ENCODE peak calls at places on chromosomes 3 and 15, in four cellular contexts. H is HCT116, W is H1, R is K562. V is an unnamed sample.

GRCh38 chr3:194976049-194976451 is 290.4 kb downstream of the FAM43A start:
- DNase-seq in H (no peak), W (peak; percentile 24), R (no peak), V (no peak)

GRCh38 chr15:45790325-45790943 is 155.6 kb downstream of the SQOR start:
- DNase-seq in H (peak; percentile 6), W (no peak), R (no peak), V (peak; percentile 14)

GRCh38 chr3:158683216-158683975 is 10.9 kb upstream of the LXN start:
- DNase-seq in H (no peak), W (no peak), R (no peak), V (no peak)

GRCh38 chr15:77001966-77002365 is 7.0 kb downstream of the PSTPIP1 start:
- DNase-seq in H (no peak), W (no peak), R (no peak), V (no peak)

GRCh38 chr3:66133050-66133757 is 87.6 kb upstream of the SLC25A26 start:
- DNase-seq in H (no peak), W (no peak), R (no peak), V (peak; percentile 16)

GRCh38 chr3:138774529-138775253 is 60.0 kb downstream of the PIK3CB start:
- DNase-seq in H (peak; percentile 75), W (peak; percentile 4), R (no peak), V (peak; percentile 71)

GRCh38 chr3:177811835-177812234 is 614.6 kb upstream of the TBL1XR1 start:
- DNase-seq in H (no peak), W (no peak), R (no peak), V (no peak)

GRCh38 chr3:109806929-109807328 is 469.6 kb upstream of the DPPA4 start:
- DNase-seq in H (peak; percentile 88), W (no peak), R (peak; percentile 5), V (peak; percentile 5)

GRCh38 chr15:38846351-38846750 is 281.7 kb upstream of the RASGRP1 start:
- DNase-seq in H (no peak), W (no peak), R (no peak), V (no peak)

GRCh38 chr15:33154366-33155166 is 39.9 kb downstream of the FMN1 start:
- DNase-seq in H (no peak), W (no peak), R (no peak), V (no peak)

GRCh38 chr15:43235536-43235935 is 14.7 kb upstream of the EPB42 start:
- DNase-seq in H (no peak), W (no peak), R (no peak), V (no peak)

GRCh38 chr3:60716573-60716972 is 534.7 kb downstream of the FHIT start:
- DNase-seq in H (no peak), W (no peak), R (no peak), V (no peak)

GRCh38 chr3:120420855-120421570 is 29.8 kb downstream of the FSTL1 start:
- DNase-seq in H (no peak), W (no peak), R (no peak), V (no peak)

GRCh38 chr15:41233367-41233771 is 2.3 kb downstream of the CHP1 start:
- DNase-seq in H (no peak), W (no peak), R (peak; percentile 40), V (peak; percentile 14)

GRCh38 chr3:146969356-146969755 is 364.2 kb upstream of the PLSCR5 start:
- DNase-seq in H (no peak), W (no peak), R (no peak), V (no peak)

GRCh38 chr15:101052031-101052620 is 133.0 kb downstream of the LRRK1 start:
- DNase-seq in H (no peak), W (peak; percentile 46), R (no peak), V (no peak)

GRCh38 chr3:3589715-3590130 is 209.5 kb upstream of the LRRN1 start:
- DNase-seq in H (no peak), W (no peak), R (no peak), V (no peak)

GRCh38 chr3:45211466-45212094 is 14.5 kb downstream of the TMEM158 start:
- DNase-seq in H (no peak), W (no peak), R (no peak), V (no peak)

GRCh38 chr3:65560133-65560532 is 478.6 kb downstream of the MAGI1 start:
- DNase-seq in H (no peak), W (no peak), R (no peak), V (no peak)

GRCh38 chr3:197003461-197004385 is 25.9 kb downstream of the MELTF start:
- DNase-seq in H (no peak), W (no peak), R (no peak), V (no peak)

GRCh38 chr15:74328331-74329056 is 39.0 kb downstream of the CYP11A1 start:
- DNase-seq in H (no peak), W (no peak), R (no peak), V (no peak)

GRCh38 chr3:47892284-47892683 is 89.3 kb downstream of the DHX30 start:
- DNase-seq in H (no peak), W (no peak), R (no peak), V (no peak)

GRCh38 chr3:12638105-12638504 is 25.8 kb downstream of the RAF1 start:
- DNase-seq in H (no peak), W (no peak), R (no peak), V (no peak)

GRCh38 chr15:74253276-74253921 is 17.3 kb downstream of the CCDC33 start:
- DNase-seq in H (no peak), W (no peak), R (no peak), V (no peak)

GRCh38 chr3:102053375-102053989 is 204.2 kb downstream of the NFKBIZ start:
- DNase-seq in H (no peak), W (no peak), R (no peak), V (no peak)

GRCh38 chr3:10319251-10319650 is 1.7 kb downstream of the SEC13 start:
- DNase-seq in H (no peak), W (no peak), R (no peak), V (no peak)
- H3K4me3 ChIP-seq in H (peak overlapping the region; percentile 85), W (peak overlapping the region; percentile 95), R (peak overlapping the region; percentile 93), V (peak overlapping the region; percentile 90)

DNA sequence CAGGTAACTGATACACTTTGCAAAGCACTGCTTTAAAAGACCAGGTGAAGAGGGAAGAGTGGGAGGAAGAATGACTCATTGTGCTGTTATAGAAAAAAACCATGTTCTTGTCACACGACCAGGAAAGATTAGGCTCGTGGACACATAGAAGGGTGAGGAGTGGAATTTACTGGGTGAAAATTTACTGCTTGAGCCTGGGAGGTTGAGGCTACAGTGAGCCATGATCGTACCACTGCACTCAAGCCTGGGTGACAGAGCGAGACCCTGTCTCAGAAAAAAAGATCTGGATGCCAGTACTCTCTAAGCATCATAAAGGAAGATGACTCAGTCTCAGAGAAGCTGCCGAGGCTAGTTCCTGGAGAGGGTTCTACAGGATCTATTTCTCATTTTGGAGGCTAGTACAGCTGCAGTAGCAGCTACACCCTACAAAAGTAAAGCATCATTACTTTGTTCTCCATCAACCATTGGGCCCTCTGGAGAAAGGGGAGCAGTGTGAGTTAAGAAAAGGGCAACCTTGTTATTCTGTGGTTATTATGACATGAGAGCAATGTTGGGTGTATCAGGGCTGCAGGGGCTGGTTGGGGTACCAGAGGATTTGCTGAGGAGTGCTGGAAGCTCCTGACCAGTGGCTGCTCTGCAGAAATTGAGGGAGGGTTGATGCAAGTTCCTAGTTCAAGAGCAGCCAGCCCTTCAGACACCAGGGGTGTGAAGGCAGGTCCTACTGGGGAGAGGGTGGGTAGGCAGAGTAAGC is 75.4 kb downstream of the CMTM8 start:
- DNase-seq in H (peak; percentile 52), W (no peak), R (no peak), V (no peak)
- TF ChIP-seq FOSL1 in H (peak; percentile 92), W (no peak), R (no peak), V (no peak)

GRCh38 chr3:181561130-181561529 is 150.6 kb upstream of the SOX2 start:
- DNase-seq in H (no peak), W (no peak), R (no peak), V (no peak)
- H3K4me3 ChIP-seq in H (no peak overlapping the region), W (no peak overlapping the region), R (no peak overlapping the region), V (no peak overlapping the region)

DNA sequence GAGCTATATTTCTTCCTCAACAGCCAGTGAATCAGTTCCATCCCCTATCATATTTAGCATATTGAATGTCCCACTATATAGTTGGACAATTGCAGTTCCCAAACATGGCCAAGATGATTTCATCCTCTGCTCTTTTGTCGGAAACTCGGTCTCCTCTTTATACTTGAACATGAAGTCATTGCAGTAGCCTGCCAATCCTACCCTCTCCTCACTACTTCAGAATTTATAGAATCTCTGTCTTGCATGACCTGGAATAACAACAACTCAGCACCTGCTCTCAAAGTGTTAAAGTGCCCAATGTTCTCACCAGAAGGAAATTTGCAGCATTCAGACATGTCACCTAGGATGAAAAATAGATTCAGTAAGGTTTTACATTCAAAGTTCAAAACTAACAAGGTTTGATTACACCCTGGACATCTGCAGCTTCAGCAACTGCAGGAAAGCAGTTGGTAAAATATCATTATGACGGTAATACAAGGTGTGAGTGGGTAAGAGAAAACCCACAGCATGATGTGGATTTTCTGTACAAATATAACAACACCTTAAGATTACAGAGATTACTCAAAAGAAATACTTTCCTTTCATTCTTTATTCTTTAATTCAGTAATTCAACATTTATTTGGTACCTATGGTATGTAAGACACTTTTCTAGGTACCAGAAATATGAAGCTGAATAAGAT is 52.5 kb downstream of the TP63 start:
- DNase-seq in H (no peak), W (no peak), R (no peak), V (no peak)
- TF ChIP-seq FOSL1 in H (no peak), W (no peak), R (no peak), V (no peak)

V was measured in HepG2.